ENCODE peak calls at places on chromosome 6, in nine cellular contexts. T is stimulated activated CD8-positive, alpha-beta memory T cell treated with anti-CD3 and anti-CD28 coated beads, Interleukin-12 subunit alpha, Interleukin-12 subunit beta, amount 100 ng/mL, for 1 hour; L is AG04449; G is OCI-LY7; P is ACHN; O is nephron progenitor cell; F is LNCaP clone FGC; D is stomach; K is dorsolateral prefrontal cortex. M is an unnamed sample.

GRCh38 chr6:91029211-91029610 is 442.3 kb upstream of the MAP3K7 start:
- DNase-seq in K (no peak), O (no peak), D (no peak), L (no peak), F (no peak), G (no peak), P (no peak), T (no peak), M (no peak)

GRCh38 chr6:24935753-24936152 is at the start of gene RIPOR2:
- DNase-seq in K (no peak), G (peak), P (no peak), O (peak), L (no peak), D (peak), F (no peak), T (peak), M (peak)

GRCh38 chr6:7042056-7042653 is 65.6 kb upstream of the RREB1 start:
- DNase-seq in K (no peak), F (peak), T (no peak), O (no peak), G (no peak), D (peak), P (no peak), L (no peak), M (no peak)

GRCh38 chr6:143141442-143141841 is 80.8 kb downstream of the AIG1 start:
- DNase-seq in T (no peak), D (no peak), P (no peak), F (no peak), G (no peak), L (peak), K (no peak), O (no peak), M (no peak)

GRCh38 chr6:158518196-158519127 is 41.4 kb upstream of the TMEM181 start:
- DNase-seq in F (peak), G (peak), D (peak), L (no peak), K (peak), O (peak), T (no peak), P (peak), M (peak)

GRCh38 chr6:136586295-136586694 is 36.1 kb upstream of the MAP7 start:
- DNase-seq in T (no peak), D (no peak), P (peak), K (no peak), G (no peak), L (peak), O (no peak), F (no peak), M (no peak)

GRCh38 chr6:109695468-109695867 is 4.4 kb downstream of the FIG4 start:
- DNase-seq in P (peak), D (no peak), G (peak), F (no peak), L (no peak), T (no peak), O (no peak), K (no peak), M (no peak)

GRCh38 chr6:30885481-30885998 is 1.2 kb downstream of the DDR1 start:
- DNase-seq in K (no peak), D (peak), G (no peak), L (no peak), F (peak), T (no peak), O (no peak), P (no peak), M (no peak)

GRCh38 chr6:34377984-34378383 is 14.5 kb downstream of the NUDT3 start:
- DNase-seq in P (no peak), O (no peak), K (no peak), D (no peak), L (no peak), F (no peak), T (no peak), G (no peak), M (no peak)

GRCh38 chr6:129646617-129647016 is 63.4 kb downstream of the ARHGAP18 start:
- DNase-seq in L (no peak), D (no peak), O (no peak), T (no peak), F (no peak), P (no peak), G (no peak), K (no peak), M (no peak)

GRCh38 chr6:139313784-139314545 is 22.2 kb upstream of the TXLNB start:
- DNase-seq in G (no peak), D (no peak), F (no peak), L (no peak), P (no peak), K (no peak), T (no peak), O (no peak), M (no peak)

GRCh38 chr6:149235130-149235561 is 82.4 kb upstream of the TAB2 start:
- DNase-seq in O (no peak), P (no peak), T (no peak), D (no peak), L (no peak), F (no peak), K (no peak), G (peak), M (no peak)

GRCh38 chr6:45555981-45556771 is 178.4 kb upstream of the SUPT3H start:
- DNase-seq in F (no peak), D (no peak), T (no peak), P (no peak), G (no peak), O (no peak), L (no peak), K (no peak), M (no peak)

GRCh38 chr6:159759645-159760044 is 2.2 kb upstream of the ACAT2 start:
- DNase-seq in K (no peak), G (peak), F (no peak), P (no peak), L (no peak), O (no peak), D (no peak), T (no peak), M (no peak)

GRCh38 chr6:73722318-73723060 is 26.5 kb downstream of the CD109 start:
- DNase-seq in D (no peak), P (peak), K (no peak), O (no peak), G (no peak), L (peak), F (no peak), T (no peak), M (no peak)